ENCODE peak calls at places on chromosomes 16 and 17, in five cellular contexts. One of them, this sample, is unnamed.

GRCh38 chr16:81654346-81654745 is 124.7 kb upstream of the PLCG2 start:
- DNase-seq in neural progenitor cell: no peak
- DNase-seq in PC-3: peak
- DNase-seq in astrocyte: no peak
- DNase-seq in HCT116: no peak
- DNase-seq in this sample: peak

GRCh38 chr16:84927621-84928591 is 83.4 kb downstream of the ZDHHC7 start:
- DNase-seq in astrocyte: no peak
- DNase-seq in HCT116: no peak
- DNase-seq in PC-3: no peak
- DNase-seq in neural progenitor cell: no peak
- DNase-seq in this sample: no peak

GRCh38 chr17:66304304-66305174 is 2.1 kb downstream of the PRKCA start:
- DNase-seq in neural progenitor cell: peak
- DNase-seq in astrocyte: peak
- DNase-seq in HCT116: no peak
- DNase-seq in PC-3: peak
- DNase-seq in this sample: peak

GRCh38 chr17:62793919-62794665 is 14.0 kb downstream of the MARCHF10 start:
- DNase-seq in neural progenitor cell: no peak
- DNase-seq in PC-3: no peak
- DNase-seq in HCT116: no peak
- DNase-seq in astrocyte: no peak
- DNase-seq in this sample: no peak

GRCh38 chr16:50245417-50246298 is 20.7 kb upstream of the ADCY7 start:
- DNase-seq in astrocyte: peak
- DNase-seq in HCT116: peak
- DNase-seq in neural progenitor cell: peak
- DNase-seq in PC-3: peak
- DNase-seq in this sample: peak

GRCh38 chr16:74862743-74863244 is 88.2 kb upstream of the FA2H start:
- DNase-seq in neural progenitor cell: peak
- DNase-seq in HCT116: peak
- DNase-seq in PC-3: peak
- DNase-seq in astrocyte: peak
- DNase-seq in this sample: peak

GRCh38 chr17:13864551-13864950 is 204.8 kb upstream of the COX10 start:
- DNase-seq in astrocyte: peak
- DNase-seq in HCT116: no peak
- DNase-seq in PC-3: peak
- DNase-seq in neural progenitor cell: no peak
- DNase-seq in this sample: peak

GRCh38 chr16:9047689-9048301 is 43.6 kb upstream of the HAPSTR1 start:
- DNase-seq in neural progenitor cell: peak
- DNase-seq in HCT116: peak
- DNase-seq in astrocyte: peak
- DNase-seq in PC-3: peak
- DNase-seq in this sample: peak

GRCh38 chr17:1515640-1516402 is 591 bp downstream of the INPP5K start:
- DNase-seq in PC-3: peak
- DNase-seq in HCT116: peak
- DNase-seq in neural progenitor cell: peak
- DNase-seq in astrocyte: peak
- DNase-seq in this sample: peak

GRCh38 chr17:36721560-36722120 is 120.3 kb downstream of the MRM1 start:
- DNase-seq in HCT116: no peak
- DNase-seq in astrocyte: no peak
- DNase-seq in neural progenitor cell: no peak
- DNase-seq in PC-3: no peak
- DNase-seq in this sample: no peak

GRCh38 chr16:65975049-65975708 is 391.3 kb upstream of the CDH5 start:
- DNase-seq in PC-3: peak
- DNase-seq in astrocyte: peak
- DNase-seq in HCT116: peak
- DNase-seq in neural progenitor cell: peak
- DNase-seq in this sample: peak

GRCh38 chr17:46848534-46848933 is 2.8 kb upstream of the WNT9B start:
- DNase-seq in HCT116: no peak
- DNase-seq in neural progenitor cell: no peak
- DNase-seq in PC-3: no peak
- DNase-seq in astrocyte: no peak
- DNase-seq in this sample: no peak

GRCh38 chr17:4747847-4748246 is 8.1 kb upstream of the CXCL16 start:
- DNase-seq in astrocyte: no peak
- DNase-seq in PC-3: no peak
- DNase-seq in neural progenitor cell: no peak
- DNase-seq in HCT116: no peak
- DNase-seq in this sample: no peak

GRCh38 chr17:59451706-59452105 is 113.7 kb upstream of the DHX40 start:
- DNase-seq in astrocyte: peak
- DNase-seq in HCT116: no peak
- DNase-seq in PC-3: peak
- DNase-seq in neural progenitor cell: no peak
- DNase-seq in this sample: peak

GRCh38 chr16:80583466-80583865 is 42.7 kb downstream of the DYNLRB2 start:
- DNase-seq in astrocyte: peak
- DNase-seq in PC-3: peak
- DNase-seq in HCT116: no peak
- DNase-seq in neural progenitor cell: no peak
- DNase-seq in this sample: peak

GRCh38 chr17:8696951-8697745 is 47.5 kb downstream of the CCDC42 start:
- DNase-seq in astrocyte: peak
- DNase-seq in HCT116: no peak
- DNase-seq in neural progenitor cell: peak
- DNase-seq in PC-3: no peak
- DNase-seq in this sample: peak

GRCh38 chr17:50882851-50883250 is 16.7 kb upstream of the TOB1 start:
- DNase-seq in astrocyte: peak
- DNase-seq in HCT116: peak
- DNase-seq in PC-3: peak
- DNase-seq in neural progenitor cell: no peak
- DNase-seq in this sample: peak

GRCh38 chr17:19579192-19579668 is 45.6 kb downstream of the SLC47A1 start:
- DNase-seq in neural progenitor cell: no peak
- DNase-seq in PC-3: no peak
- DNase-seq in astrocyte: no peak
- DNase-seq in HCT116: no peak
- DNase-seq in this sample: no peak

GRCh38 chr17:17824119-17824779 is 12.5 kb downstream of the SREBF1 start:
- DNase-seq in HCT116: no peak
- DNase-seq in neural progenitor cell: peak
- DNase-seq in astrocyte: no peak
- DNase-seq in PC-3: no peak
- DNase-seq in this sample: no peak

GRCh38 chr17:63490321-63490720 is 13.5 kb downstream of the ACE start:
- DNase-seq in HCT116: no peak
- DNase-seq in neural progenitor cell: peak
- DNase-seq in astrocyte: no peak
- DNase-seq in PC-3: no peak
- DNase-seq in this sample: no peak

GRCh38 chr17:45388604-45389325 is 43.9 kb downstream of the ARHGAP27 start:
- DNase-seq in HCT116: no peak
- DNase-seq in PC-3: peak
- DNase-seq in neural progenitor cell: no peak
- DNase-seq in astrocyte: no peak
- DNase-seq in this sample: peak

GRCh38 chr17:223723-224471 is 42.4 kb upstream of the DOC2B start:
- DNase-seq in neural progenitor cell: no peak
- DNase-seq in HCT116: no peak
- DNase-seq in PC-3: no peak
- DNase-seq in astrocyte: no peak
- DNase-seq in this sample: no peak

GRCh38 chr17:32265192-32265895 is at the start of gene RHBDL3:
- DNase-seq in PC-3: no peak
- DNase-seq in neural progenitor cell: peak
- DNase-seq in HCT116: no peak
- DNase-seq in astrocyte: no peak
- DNase-seq in this sample: no peak

GRCh38 chr16:77844801-77845200 is 56.4 kb downstream of the VAT1L start:
- DNase-seq in HCT116: no peak
- DNase-seq in PC-3: no peak
- DNase-seq in astrocyte: no peak
- DNase-seq in neural progenitor cell: no peak
- DNase-seq in this sample: no peak

GRCh38 chr17:74089869-74090464 is 113.5 kb upstream of the RPL38 start:
- DNase-seq in astrocyte: peak
- DNase-seq in PC-3: peak
- DNase-seq in HCT116: peak
- DNase-seq in neural progenitor cell: peak
- DNase-seq in this sample: peak

GRCh38 chr17:50542795-50543774 is 3.9 kb upstream of the SPATA20 start:
- DNase-seq in neural progenitor cell: no peak
- DNase-seq in HCT116: no peak
- DNase-seq in astrocyte: no peak
- DNase-seq in PC-3: peak
- DNase-seq in this sample: no peak

DNA sequence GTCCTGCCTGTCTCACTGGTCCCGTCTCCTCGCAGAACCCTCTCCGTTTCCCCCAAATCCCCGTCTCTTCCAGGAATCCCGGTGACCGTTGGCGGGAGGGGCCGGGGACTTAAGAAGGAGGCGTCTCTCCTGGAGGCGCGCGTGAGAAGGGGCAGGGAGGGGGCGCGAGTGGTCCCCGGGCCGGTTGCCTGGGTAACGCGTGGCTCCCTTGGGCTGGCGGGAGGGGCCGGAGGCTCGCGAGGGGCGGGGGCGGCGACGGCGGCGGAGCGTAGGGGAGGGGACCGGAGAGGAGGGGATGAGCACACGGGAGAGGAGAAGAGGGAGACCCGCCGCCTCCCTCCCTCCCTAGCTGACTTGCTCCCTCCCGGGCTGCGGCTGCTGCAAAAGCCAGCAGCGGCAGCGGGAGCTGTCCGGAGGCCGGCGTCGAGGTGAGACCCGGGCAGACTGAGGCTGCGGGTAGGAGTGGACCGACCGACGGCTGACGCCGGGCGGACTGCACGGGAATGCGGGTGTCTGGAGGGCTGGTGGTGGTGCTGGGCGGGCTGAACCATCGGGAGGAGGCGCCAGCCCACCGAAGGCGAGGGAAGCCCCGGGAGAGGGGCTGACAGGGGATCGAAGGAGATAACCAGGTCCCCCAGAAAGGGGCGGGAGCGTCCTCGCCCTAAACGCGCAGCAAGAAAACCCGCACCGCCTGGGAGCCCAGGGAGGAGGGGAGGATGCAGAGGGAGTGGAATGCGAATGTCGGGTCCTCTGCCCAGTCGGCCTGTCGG is at the start of gene PRRT2:
- DNase-seq in neural progenitor cell: peak
- DNase-seq in PC-3: peak
- DNase-seq in astrocyte: no peak
- DNase-seq in HCT116: no peak
- DNase-seq in this sample: peak
- TF ChIP-seq EZH2 in neural progenitor cell: no peak
- TF ChIP-seq EZH2 in PC-3: no peak
- TF ChIP-seq EZH2 in astrocyte: no peak
- TF ChIP-seq EZH2 in HCT116: no peak
- TF ChIP-seq EZH2 in this sample: no peak

DNA sequence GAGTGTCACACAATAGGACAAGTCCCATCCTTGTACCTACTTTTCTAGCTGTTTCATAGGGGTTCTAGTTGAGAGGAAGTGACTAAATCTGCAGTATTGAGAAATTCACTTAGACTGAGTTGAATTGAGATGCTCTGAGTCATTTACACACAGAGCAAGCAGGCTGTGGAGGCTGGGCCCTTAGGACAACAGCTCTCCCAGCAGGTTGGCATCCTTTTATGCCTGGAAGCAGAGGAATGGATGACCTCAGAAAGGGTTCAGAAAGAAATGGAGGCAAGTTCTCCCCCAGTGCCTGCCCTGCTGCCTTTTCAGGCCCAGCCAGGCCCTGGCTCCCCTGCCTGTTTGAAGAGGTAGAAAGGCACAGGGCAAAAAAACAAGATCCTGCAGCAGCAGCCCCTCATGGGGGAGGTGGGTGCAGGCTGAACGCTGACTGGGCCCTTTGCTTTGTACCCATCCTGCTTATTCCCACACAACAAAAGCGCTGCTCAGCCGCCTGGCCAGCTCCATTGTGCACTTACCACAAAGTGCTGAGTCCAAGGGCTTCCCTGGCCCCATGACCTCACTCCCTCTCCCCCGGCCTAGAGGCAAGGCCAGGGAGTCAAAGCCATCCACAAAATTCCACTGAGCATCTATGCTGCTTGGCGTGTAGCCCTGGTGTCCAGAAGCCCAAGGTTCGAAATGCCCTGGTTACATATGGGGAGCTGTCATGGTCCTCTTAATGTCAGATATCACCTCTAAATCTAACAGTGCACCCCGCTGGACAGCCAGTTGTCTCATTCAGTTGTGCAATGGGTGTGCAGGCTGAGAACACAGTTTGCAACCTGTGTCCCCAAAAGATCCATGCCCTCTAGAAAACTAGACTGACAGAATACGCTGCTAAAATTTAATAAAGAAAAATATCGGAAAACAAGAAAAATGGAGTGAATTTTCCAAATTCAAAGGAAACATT is 5.4 kb upstream of the CRYBA1 start:
- DNase-seq in PC-3: peak
- DNase-seq in HCT116: peak
- DNase-seq in astrocyte: peak
- DNase-seq in neural progenitor cell: peak
- DNase-seq in this sample: peak
- H2AFZ ChIP-seq in PC-3: peak
- H2AFZ ChIP-seq in HCT116: no peak
- H2AFZ ChIP-seq in astrocyte: peak
- H2AFZ ChIP-seq in neural progenitor cell: no peak
- H2AFZ ChIP-seq in this sample: peak

GRCh38 chr17:56596741-56597494 is 3.4 kb downstream of the NOG start:
- DNase-seq in PC-3: no peak
- DNase-seq in astrocyte: no peak
- DNase-seq in neural progenitor cell: peak
- DNase-seq in HCT116: no peak
- DNase-seq in this sample: no peak
- TF ChIP-seq EZH2 in PC-3: no peak
- TF ChIP-seq EZH2 in astrocyte: no peak
- TF ChIP-seq EZH2 in neural progenitor cell: no peak
- TF ChIP-seq EZH2 in HCT116: no peak
- TF ChIP-seq EZH2 in this sample: no peak

DNA sequence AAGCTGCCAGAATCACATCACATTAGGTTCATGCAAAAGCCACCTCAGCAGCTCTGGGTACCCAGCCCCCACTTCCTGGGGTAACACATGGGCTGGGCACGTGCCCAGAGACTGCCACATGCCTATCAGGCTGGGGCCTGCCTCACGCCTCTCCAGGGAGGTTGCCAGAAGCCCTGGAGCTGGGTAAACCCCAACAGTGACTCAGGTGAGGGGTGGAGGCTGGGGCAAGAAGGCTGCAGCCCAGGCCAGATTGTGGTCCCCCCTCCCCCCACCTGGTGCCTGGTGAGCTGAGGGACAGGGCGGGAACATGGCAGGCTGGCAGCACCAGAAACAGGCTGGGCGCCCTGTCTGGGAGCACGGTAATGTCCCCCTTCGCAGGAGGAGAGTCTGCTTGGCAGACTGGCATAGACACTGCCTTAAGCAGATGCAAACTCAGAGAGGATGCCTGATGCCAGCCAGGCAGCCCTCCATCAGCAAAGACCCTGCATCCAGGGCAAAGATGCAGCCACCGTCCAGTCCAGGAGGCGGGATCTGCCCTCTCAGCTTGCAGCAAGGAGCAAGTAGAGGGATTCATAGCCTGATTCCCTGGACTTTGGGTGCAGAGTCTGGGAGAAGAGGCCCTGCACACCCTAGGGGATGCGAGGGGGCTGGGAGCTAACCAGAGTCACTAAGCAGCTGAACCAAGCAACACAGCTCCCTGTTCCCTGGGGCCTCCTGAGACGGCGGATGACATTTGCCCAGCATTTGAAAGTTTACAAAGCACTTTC is 28.8 kb downstream of the NGFR start:
- DNase-seq in astrocyte: no peak
- DNase-seq in HCT116: no peak
- DNase-seq in neural progenitor cell: no peak
- DNase-seq in PC-3: peak
- DNase-seq in this sample: no peak
- H2AFZ ChIP-seq in astrocyte: no peak
- H2AFZ ChIP-seq in HCT116: no peak
- H2AFZ ChIP-seq in neural progenitor cell: no peak
- H2AFZ ChIP-seq in PC-3: no peak
- H2AFZ ChIP-seq in this sample: no peak